ENCODE peak calls at places on chromosomes 2 and 18, in seven cellular contexts. D, G, U, T, E, F and Q are unnamed samples.
A peak's percentile ranks its signal among the peaks of the same experiment; 100 is the strongest.

GRCh38 chr2:240240017-240240416 is 99.6 kb upstream of the OTOS start:
- DNase-seq in F (no peak), E (peak; percentile 5), G (no peak), D (no peak), U (no peak), T (no peak), Q (no peak)

GRCh38 chr2:74461187-74462053 is 3.2 kb downstream of the WBP1 start:
- DNase-seq in F (no peak), E (no peak), T (no peak), G (no peak), D (no peak), U (no peak), Q (no peak)

GRCh38 chr2:67952066-67952465 is 110.7 kb downstream of the C1D start:
- DNase-seq in U (no peak), G (no peak), D (no peak), F (no peak), E (no peak), T (no peak), Q (no peak)

GRCh38 chr2:139574371-139574770 is 794.2 kb upstream of the NXPH2 start:
- DNase-seq in E (no peak), G (no peak), T (no peak), D (no peak), U (no peak), F (no peak), Q (no peak)

GRCh38 chr2:218074031-218074430 is 5.0 kb downstream of the RUFY4 start:
- DNase-seq in D (peak; percentile 27), E (no peak), G (no peak), U (no peak), F (peak; percentile 7), T (peak; percentile 7), Q (no peak)

GRCh38 chr18:55479656-55480420 is 108.2 kb downstream of the TCF4 start:
- DNase-seq in G (no peak), T (no peak), E (no peak), D (no peak), F (no peak), U (no peak), Q (no peak)

GRCh38 chr2:184067502-184067901 is 530.8 kb upstream of the ZNF804A start:
- DNase-seq in T (no peak), F (no peak), U (no peak), E (no peak), G (no peak), D (no peak), Q (no peak)

GRCh38 chr2:18645315-18645714 is 55.9 kb upstream of the NT5C1B start:
- DNase-seq in E (no peak), G (no peak), D (no peak), U (no peak), T (peak; percentile 12), F (no peak), Q (no peak)

GRCh38 chr2:168773719-168774521 is 28.5 kb upstream of the NOSTRIN start:
- DNase-seq in E (no peak), F (peak; percentile 52), G (peak; percentile 55), U (peak; percentile 42), T (peak; percentile 67), D (no peak), Q (peak; percentile 41)

GRCh38 chr2:63926800-63927199 is 85.1 kb downstream of the UGP2 start:
- DNase-seq in D (no peak), E (no peak), G (no peak), F (no peak), T (no peak), U (no peak), Q (no peak)

GRCh38 chr2:86358982-86359381 is 21.6 kb upstream of the REEP1 start:
- DNase-seq in F (no peak), U (no peak), E (no peak), D (no peak), T (no peak), G (no peak), Q (no peak)

GRCh38 chr2:157307021-157307420 is 18.6 kb downstream of the ERMN start:
- DNase-seq in G (no peak), F (no peak), E (no peak), U (no peak), T (peak; percentile 9), D (no peak), Q (no peak)

GRCh38 chr2:58098254-58099096 is 51.9 kb downstream of the VRK2 start:
- DNase-seq in G (no peak), D (no peak), E (no peak), U (no peak), F (no peak), T (peak; percentile 84), Q (no peak)

GRCh38 chr2:134280726-134281125 is 26.9 kb downstream of the MGAT5 start:
- DNase-seq in G (no peak), T (no peak), U (no peak), E (no peak), F (no peak), D (no peak), Q (no peak)

GRCh38 chr18:49019446-49020045 is 68.8 kb upstream of the SMAD7 start:
- DNase-seq in F (no peak), U (no peak), E (peak; percentile 48), T (peak; percentile 42), D (no peak), G (no peak), Q (peak; percentile 10)

GRCh38 chr2:10135296-10136089 is 13.0 kb downstream of the RRM2 start:
- DNase-seq in E (no peak), F (no peak), U (no peak), T (peak; percentile 53), G (no peak), D (no peak), Q (no peak)

GRCh38 chr2:112836695-112837117 is at the start of gene IL1B:
- DNase-seq in D (no peak), T (peak; percentile 81), G (no peak), U (no peak), F (no peak), E (no peak), Q (no peak)

GRCh38 chr2:4763009-4763408 is 929.2 kb upstream of the SOX11 start:
- DNase-seq in E (no peak), G (no peak), F (no peak), T (no peak), D (no peak), U (peak; percentile 9), Q (no peak)

GRCh38 chr2:101754613-101755012 is 57.1 kb downstream of the MAP4K4 start:
- DNase-seq in E (no peak), F (no peak), G (no peak), T (peak; percentile 63), D (no peak), U (peak; percentile 32), Q (no peak)

GRCh38 chr2:26495705-26496271 is 17.9 kb upstream of the OTOF start:
- DNase-seq in G (no peak), F (no peak), D (no peak), U (no peak), E (no peak), T (no peak), Q (no peak)

GRCh38 chr2:26493631-26494030 is 15.7 kb upstream of the OTOF start:
- DNase-seq in F (no peak), G (no peak), E (no peak), D (no peak), U (no peak), T (no peak), Q (no peak)

GRCh38 chr2:26492749-26493515 is 15.0 kb upstream of the OTOF start:
- DNase-seq in G (no peak), F (no peak), U (no peak), D (no peak), E (no peak), T (no peak), Q (no peak)

GRCh38 chr2:26494891-26495290 is 17.0 kb upstream of the OTOF start:
- DNase-seq in U (no peak), G (no peak), D (no peak), T (no peak), F (no peak), E (no peak), Q (no peak)

GRCh38 chr2:26494199-26494598 is 16.3 kb upstream of the OTOF start:
- DNase-seq in G (no peak), F (no peak), U (no peak), T (no peak), D (no peak), E (no peak), Q (no peak)
- TF ChIP-seq POLR2A in G (no peak), F (no peak), U (no peak), T (no peak), D (no peak), E (no peak), Q (no peak)

GRCh38 chr2:188789951-188790350 is 184.2 kb upstream of the COL3A1 start:
- DNase-seq in G (no peak), E (no peak), F (no peak), D (no peak), T (no peak), U (no peak), Q (no peak)
- H3K4me1 ChIP-seq in G (no peaks in the 10 kb centered on the region), E (no peaks in the 10 kb centered on the region), F (peaks cover 33% of the 10 kb centered on the region), D (no peaks in the 10 kb centered on the region), T (peaks cover 8% of the 10 kb centered on the region), U (no peaks in the 10 kb centered on the region), Q (no peaks in the 10 kb centered on the region)

GRCh38 chr2:234691226-234691600 is 194.3 kb upstream of the ARL4C start:
- DNase-seq in D (no peak), U (peak; percentile 32), G (no peak), F (no peak), E (no peak), T (no peak), Q (no peak)

GRCh38 chr2:234694244-234695013 is 197.5 kb upstream of the ARL4C start:
- DNase-seq in G (no peak), U (no peak), E (no peak), F (peak; percentile 60), T (peak; percentile 95), D (no peak), Q (no peak)

GRCh38 chr2:234699456-234699855 is 202.6 kb upstream of the ARL4C start:
- DNase-seq in G (no peak), F (no peak), E (no peak), T (no peak), D (no peak), U (no peak), Q (no peak)

GRCh38 chr2:234691968-234692955 is 195.4 kb upstream of the ARL4C start:
- DNase-seq in T (no peak), D (no peak), F (no peak), G (no peak), E (no peak), U (no peak), Q (no peak)

GRCh38 chr2:234695981-234696380 is 199.1 kb upstream of the ARL4C start:
- DNase-seq in D (no peak), T (no peak), U (no peak), G (no peak), E (no peak), F (no peak), Q (no peak)
- H3K9me3 ChIP-seq in D (peaks cover 35% of the 10 kb centered on the region), T (peaks cover 5% of the 10 kb centered on the region), U (no peaks in the 10 kb centered on the region), G (peaks cover 21% of the 10 kb centered on the region), E (peaks cover 24% of the 10 kb centered on the region), F (peaks cover 18% of the 10 kb centered on the region), Q (no peaks in the 10 kb centered on the region)

DNA sequence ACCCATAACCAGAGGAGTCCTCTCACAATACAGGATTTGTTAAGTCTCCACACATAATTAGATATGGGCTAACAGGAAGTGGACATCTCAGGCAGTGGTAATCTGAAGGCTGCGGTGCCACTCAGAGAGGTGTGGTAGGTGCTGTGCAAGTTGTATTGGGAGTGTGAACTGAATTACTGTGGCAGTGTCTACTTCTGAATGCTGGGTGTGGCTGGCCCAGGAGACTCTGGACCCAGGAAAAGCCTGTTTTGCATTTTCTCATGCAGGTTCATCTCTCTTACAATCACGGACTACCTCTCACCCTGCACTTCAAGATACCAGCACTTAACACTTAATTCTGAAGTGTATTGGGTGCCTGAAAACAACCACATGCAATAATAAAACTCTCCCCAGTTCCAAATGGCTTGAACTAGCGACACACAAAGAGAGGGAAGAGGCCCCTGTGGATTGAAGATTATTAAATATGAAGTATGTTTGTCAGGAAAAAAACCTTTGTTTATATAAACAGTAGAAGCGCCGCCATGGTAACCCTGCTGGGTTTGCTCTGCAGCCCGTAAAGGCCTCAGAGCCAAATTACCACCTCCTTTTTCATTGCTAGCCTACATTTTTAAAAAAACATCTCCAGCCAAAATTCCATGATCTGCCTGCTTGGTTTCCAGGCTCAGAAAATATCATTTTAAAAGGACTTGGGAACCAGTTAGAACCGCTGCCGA is 77.5 kb downstream of the GFPT1 start:
- DNase-seq in U (no peak), E (no peak), G (peak; percentile 60), F (no peak), T (peak; percentile 64), D (no peak), Q (peak; percentile 72)
- TF ChIP-seq POLR2A in U (no peak), E (no peak), G (no peak), F (no peak), T (no peak), D (no peak), Q (no peak)